ENCODE peak calls at places on chromosomes 1 and 21, in seven cellular contexts. B, N, D, V, Y, K and Z are unnamed samples.

GRCh38 chr1:162197041-162197511 is 127.6 kb downstream of the NOS1AP start:
- DNase-seq in B (no peak), N (no peak), D (no peak), V (no peak), Y (no peak), K (no peak), Z (no peak)

GRCh38 chr1:168009322-168009721 is 72.5 kb upstream of the MPC2 start:
- DNase-seq in B (no peak), N (no peak), D (no peak), V (no peak), Y (no peak), K (no peak), Z (no peak)

GRCh38 chr1:113684153-113684541 is 75.1 kb downstream of the PHTF1 start:
- DNase-seq in B (peak), N (no peak), D (no peak), V (no peak), Y (peak), K (peak), Z (no peak)

GRCh38 chr21:36261459-36261858 is 58.5 kb upstream of the MORC3 start:
- DNase-seq in B (no peak), N (no peak), D (no peak), V (no peak), Y (no peak), K (no peak), Z (no peak)

GRCh38 chr1:160768295-160768657 is 27.7 kb upstream of the LY9 start:
- DNase-seq in B (peak), N (peak), D (no peak), V (peak), Y (no peak), K (no peak), Z (no peak)

GRCh38 chr1:109356959-109357358 is 40.8 kb downstream of the SORT1 start:
- DNase-seq in B (no peak), N (no peak), D (peak), V (no peak), Y (no peak), K (no peak), Z (no peak)

GRCh38 chr1:48675251-48675650 is 101.4 kb downstream of the BEND5 start:
- DNase-seq in B (no peak), N (no peak), D (no peak), V (no peak), Y (no peak), K (no peak), Z (no peak)

GRCh38 chr1:174976436-174977107 is 23.2 kb upstream of the CACYBP start:
- DNase-seq in B (peak), N (no peak), D (peak), V (no peak), Y (no peak), K (peak), Z (no peak)

GRCh38 chr1:19969898-19970660 is 9.3 kb downstream of the PLA2G2A start:
- DNase-seq in B (no peak), N (no peak), D (no peak), V (no peak), Y (no peak), K (no peak), Z (no peak)

GRCh38 chr1:66450043-66450514 is 83.9 kb upstream of the SGIP1 start:
- DNase-seq in B (no peak), N (no peak), D (no peak), V (no peak), Y (no peak), K (peak), Z (no peak)

GRCh38 chr21:36422279-36423098 is 37.3 kb downstream of the CHAF1B start:
- DNase-seq in B (peak), N (peak), D (no peak), V (peak), Y (peak), K (peak), Z (peak)

GRCh38 chr1:89475269-89475668 is 49.4 kb upstream of the LRRC8B start:
- DNase-seq in B (no peak), N (no peak), D (no peak), V (no peak), Y (no peak), K (no peak), Z (no peak)

GRCh38 chr21:17819878-17820232 is 699 bp upstream of the C21orf91 start:
- DNase-seq in B (no peak), N (no peak), D (no peak), V (no peak), Y (no peak), K (no peak), Z (no peak)

GRCh38 chr1:2081326-2081885 is 31.2 kb downstream of the PRKCZ start:
- DNase-seq in B (no peak), N (no peak), D (no peak), V (no peak), Y (no peak), K (no peak), Z (no peak)

GRCh38 chr1:34126486-34126885 is 38.5 kb downstream of the CSMD2 start:
- DNase-seq in B (no peak), N (no peak), D (no peak), V (no peak), Y (no peak), K (no peak), Z (no peak)

GRCh38 chr1:100038401-100039306 is 68.9 kb downstream of the SLC35A3 start:
- DNase-seq in B (peak), N (peak), D (peak), V (no peak), Y (peak), K (peak), Z (no peak)

GRCh38 chr1:229203030-229203751 is 67.7 kb upstream of the RAB4A start:
- DNase-seq in B (peak), N (no peak), D (peak), V (peak), Y (peak), K (peak), Z (no peak)

GRCh38 chr1:58815069-58815679 is 31.3 kb upstream of the JUN start:
- DNase-seq in B (peak), N (peak), D (peak), V (peak), Y (peak), K (peak), Z (no peak)

GRCh38 chr21:45080639-45081414 is 6.4 kb downstream of the ADARB1 start:
- DNase-seq in B (peak), N (no peak), D (no peak), V (no peak), Y (peak), K (peak), Z (no peak)

GRCh38 chr1:85359874-85360708 is 83.7 kb upstream of the BCL10 start:
- DNase-seq in B (peak), N (no peak), D (no peak), V (no peak), Y (no peak), K (peak), Z (no peak)

GRCh38 chr1:210235363-210236053 is 2.9 kb downstream of the SERTAD4 start:
- DNase-seq in B (no peak), N (no peak), D (no peak), V (no peak), Y (no peak), K (no peak), Z (no peak)

GRCh38 chr1:6220236-6220635 is 14.3 kb downstream of the RNF207 start:
- DNase-seq in B (no peak), N (no peak), D (peak), V (no peak), Y (no peak), K (no peak), Z (peak)

GRCh38 chr1:110570307-110570706 is 35.9 kb downstream of the KCNA2 start:
- DNase-seq in B (no peak), N (no peak), D (no peak), V (no peak), Y (no peak), K (no peak), Z (no peak)

GRCh38 chr1:235357485-235358378 is 9.5 kb upstream of the TBCE start:
- DNase-seq in B (no peak), N (no peak), D (no peak), V (peak), Y (no peak), K (no peak), Z (no peak)

GRCh38 chr1:195195423-195196057 is 1412.7 kb downstream of the KCNT2 start:
- DNase-seq in B (no peak), N (no peak), D (no peak), V (no peak), Y (no peak), K (no peak), Z (no peak)

GRCh38 chr21:39807738-39808137 is 59.5 kb upstream of the PCP4 start:
- DNase-seq in B (no peak), N (no peak), D (peak), V (no peak), Y (no peak), K (no peak), Z (peak)

GRCh38 chr21:29540289-29540688 is 241.6 kb downstream of the BACH1 start:
- DNase-seq in B (no peak), N (no peak), D (no peak), V (no peak), Y (no peak), K (peak), Z (no peak)

GRCh38 chr1:32239335-32239734 is 7.7 kb upstream of the FAM167B start:
- DNase-seq in B (no peak), N (no peak), D (no peak), V (no peak), Y (no peak), K (no peak), Z (no peak)

GRCh38 chr1:29379438-29380073 is 143.2 kb downstream of the PTPRU start:
- DNase-seq in B (peak), N (no peak), D (no peak), V (peak), Y (no peak), K (peak), Z (peak)

GRCh38 chr1:186155594-186155993 is 219.5 kb downstream of the TPR start:
- DNase-seq in B (peak), N (no peak), D (peak), V (peak), Y (peak), K (peak), Z (no peak)

DNA sequence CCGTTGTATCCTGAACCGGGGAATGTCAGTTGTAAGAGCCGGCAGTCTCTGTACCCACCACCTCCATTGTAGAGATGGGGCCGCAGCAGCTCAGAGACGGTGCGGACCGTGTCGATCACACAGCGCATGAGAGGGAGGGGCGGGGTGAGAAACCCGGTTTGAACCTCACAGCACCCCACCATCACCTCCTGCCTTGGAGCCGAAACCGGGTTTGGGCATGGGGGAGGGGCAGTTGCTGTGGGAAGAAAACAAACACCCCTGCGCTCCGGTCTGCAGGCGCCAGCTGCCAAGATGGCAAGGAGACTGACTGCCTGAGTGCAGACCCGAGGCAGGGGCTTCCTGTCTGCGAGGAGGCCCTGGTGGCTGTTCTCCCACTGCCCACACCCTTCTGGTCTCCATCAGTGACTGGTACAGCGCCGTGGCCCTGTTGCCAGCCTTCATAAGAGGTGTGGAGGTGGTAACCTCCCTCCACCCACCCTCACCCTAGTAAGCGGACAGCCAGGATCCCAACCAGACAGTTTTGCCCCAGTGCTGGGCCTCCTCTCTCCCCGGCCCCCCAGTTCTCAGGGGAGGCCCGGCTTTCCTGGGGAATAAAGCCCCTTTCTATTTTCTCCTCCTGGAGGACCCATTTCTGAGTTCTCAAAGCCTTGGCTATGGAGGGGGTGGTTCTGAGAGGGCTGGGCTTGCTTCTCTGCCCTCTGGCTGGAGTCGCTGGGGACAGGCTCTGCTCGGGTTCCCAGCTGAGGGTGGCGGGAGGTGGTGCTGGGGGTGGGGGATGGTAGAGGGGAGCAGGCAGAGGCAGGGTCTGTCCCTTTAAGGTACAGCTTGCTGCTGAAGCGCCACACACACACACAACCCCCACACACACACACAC is 69.4 kb upstream of the SSBP3 start:
- DNase-seq in B (no peak), N (no peak), D (peak), V (no peak), Y (peak), K (no peak), Z (no peak)
- H3K4me3 ChIP-seq in B (no peak), N (peak), D (no peak), V (peak), Y (no peak), K (no peak), Z (no peak)

GRCh38 chr1:221454096-221454495 is 287.8 kb downstream of the DUSP10 start:
- DNase-seq in B (no peak), N (no peak), D (no peak), V (no peak), Y (no peak), K (no peak), Z (no peak)
- H3K4me3 ChIP-seq in B (no peak), N (no peak), D (no peak), V (no peak), Y (no peak), K (no peak), Z (no peak)

GRCh38 chr1:86381223-86381622 is 14.9 kb downstream of the ODF2L start:
- DNase-seq in B (no peak), N (no peak), D (no peak), V (no peak), Y (no peak), K (no peak), Z (no peak)

GRCh38 chr1:86388228-86388627 is 7.9 kb downstream of the ODF2L start:
- DNase-seq in B (no peak), N (no peak), D (no peak), V (no peak), Y (no peak), K (no peak), Z (no peak)

GRCh38 chr1:86378813-86379212 is 17.3 kb downstream of the ODF2L start:
- DNase-seq in B (peak), N (no peak), D (no peak), V (no peak), Y (no peak), K (no peak), Z (no peak)

GRCh38 chr1:86380257-86380861 is 15.8 kb downstream of the ODF2L start:
- DNase-seq in B (peak), N (no peak), D (peak), V (peak), Y (peak), K (peak), Z (peak)

DNA sequence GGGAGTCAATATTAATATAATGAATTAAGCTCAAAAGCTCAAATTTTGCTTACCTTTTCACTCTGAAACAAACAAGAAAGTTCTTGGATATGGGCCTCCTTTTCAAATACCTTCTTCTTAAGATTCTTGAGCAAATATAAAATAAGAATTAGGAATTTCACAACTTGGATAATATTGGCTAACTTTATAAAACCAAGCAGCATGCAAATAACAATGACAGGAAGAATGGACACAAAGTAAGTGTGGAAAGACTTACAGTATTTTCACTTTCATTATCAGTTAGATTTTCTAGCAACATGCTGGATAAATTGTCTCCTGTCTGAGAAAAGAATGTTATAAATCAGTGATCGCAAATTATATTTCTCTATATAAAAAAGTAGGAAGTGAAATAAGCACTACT is 13.2 kb downstream of the ODF2L start:
- DNase-seq in B (peak), N (no peak), D (no peak), V (no peak), Y (no peak), K (peak), Z (no peak)
- H3K4me3 ChIP-seq in B (peak), N (peak), D (no peak), V (no peak), Y (no peak), K (peak), Z (no peak)

DNA sequence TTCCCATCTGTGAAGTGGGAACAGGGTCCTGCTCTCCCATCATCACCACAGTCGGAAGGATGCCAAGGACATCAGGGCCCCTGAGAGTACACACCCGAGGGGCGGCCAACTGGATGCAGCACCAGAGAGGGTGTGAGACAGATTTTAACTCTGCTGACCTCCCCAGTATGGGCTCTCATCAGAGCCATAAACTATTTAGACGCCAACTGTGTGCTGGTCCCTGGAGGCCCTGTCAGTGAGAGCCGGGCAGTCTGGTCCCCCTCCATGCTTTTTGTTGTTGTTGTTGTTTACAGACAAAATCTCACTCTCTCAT is 1.7 kb downstream of the FGR start:
- DNase-seq in B (no peak), N (no peak), D (no peak), V (no peak), Y (no peak), K (no peak), Z (no peak)
- H3K4me3 ChIP-seq in B (no peak), N (peak), D (no peak), V (no peak), Y (no peak), K (no peak), Z (no peak)

DNA sequence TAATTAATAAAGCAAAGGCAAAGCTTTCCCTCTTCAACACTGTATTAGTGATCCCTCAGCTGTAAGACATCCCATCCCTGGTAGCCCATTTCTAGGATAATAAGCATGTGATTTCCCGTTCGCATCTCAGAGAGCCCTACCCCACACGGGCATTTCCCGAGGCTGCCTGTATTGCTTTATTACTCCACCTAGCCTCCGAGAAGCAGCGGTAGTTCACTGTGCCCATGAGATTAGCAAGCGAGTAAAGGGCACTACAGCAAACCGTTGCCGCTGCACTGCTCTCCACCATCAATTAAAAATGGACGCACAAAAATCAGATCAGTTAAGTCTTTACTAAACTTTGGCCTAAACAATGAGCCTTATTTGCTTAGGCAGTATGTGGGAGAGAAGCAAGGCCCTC is 384.1 kb upstream of the CAMK1G start:
- DNase-seq in B (no peak), N (no peak), D (no peak), V (no peak), Y (no peak), K (no peak), Z (no peak)
- H3K4me3 ChIP-seq in B (no peak), N (no peak), D (no peak), V (no peak), Y (no peak), K (no peak), Z (no peak)

GRCh38 chr1:201827321-201828281 is 1.4 kb upstream of the IPO9 start:
- DNase-seq in B (peak), N (no peak), D (no peak), V (no peak), Y (no peak), K (no peak), Z (no peak)
- H3K4me3 ChIP-seq in B (no peak), N (no peak), D (no peak), V (no peak), Y (no peak), K (peak), Z (no peak)

GRCh38 chr1:193472838-193473398 is 286.5 kb upstream of the B3GALT2 start:
- DNase-seq in B (no peak), N (no peak), D (no peak), V (no peak), Y (no peak), K (no peak), Z (no peak)
- H3K4me3 ChIP-seq in B (no peak), N (no peak), D (no peak), V (no peak), Y (no peak), K (no peak), Z (no peak)

GRCh38 chr1:117793396-117793795 is 136.0 kb downstream of the GDAP2 start:
- DNase-seq in B (no peak), N (no peak), D (no peak), V (no peak), Y (no peak), K (no peak), Z (no peak)

GRCh38 chr1:117783586-117784396 is 145.6 kb downstream of the GDAP2 start:
- DNase-seq in B (no peak), N (no peak), D (no peak), V (no peak), Y (no peak), K (no peak), Z (no peak)

GRCh38 chr1:117782056-117782455 is 147.4 kb downstream of the GDAP2 start:
- DNase-seq in B (no peak), N (no peak), D (no peak), V (no peak), Y (no peak), K (no peak), Z (no peak)

DNA sequence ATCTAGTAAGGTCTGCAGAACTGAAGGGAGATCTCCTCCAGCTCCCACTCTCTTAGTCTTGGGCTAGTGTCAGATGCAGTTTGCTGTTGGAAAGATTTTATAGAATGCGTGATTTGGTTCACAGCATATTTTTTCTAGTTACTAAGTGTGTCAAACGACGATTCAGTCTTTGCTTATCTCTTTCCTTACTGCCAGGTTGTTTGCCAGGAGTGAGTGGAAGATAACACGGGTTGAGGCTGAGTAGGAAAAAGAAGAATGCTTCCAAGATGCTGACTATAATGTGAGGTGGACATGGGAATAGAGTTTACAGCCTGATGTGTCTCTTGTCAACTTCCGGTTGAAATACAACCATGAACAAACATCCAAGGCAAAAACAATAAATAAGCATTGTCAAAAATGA is 141.4 kb downstream of the GDAP2 start:
- DNase-seq in B (no peak), N (no peak), D (no peak), V (no peak), Y (no peak), K (no peak), Z (no peak)
- H3K4me3 ChIP-seq in B (no peak), N (no peak), D (no peak), V (no peak), Y (no peak), K (no peak), Z (no peak)

DNA sequence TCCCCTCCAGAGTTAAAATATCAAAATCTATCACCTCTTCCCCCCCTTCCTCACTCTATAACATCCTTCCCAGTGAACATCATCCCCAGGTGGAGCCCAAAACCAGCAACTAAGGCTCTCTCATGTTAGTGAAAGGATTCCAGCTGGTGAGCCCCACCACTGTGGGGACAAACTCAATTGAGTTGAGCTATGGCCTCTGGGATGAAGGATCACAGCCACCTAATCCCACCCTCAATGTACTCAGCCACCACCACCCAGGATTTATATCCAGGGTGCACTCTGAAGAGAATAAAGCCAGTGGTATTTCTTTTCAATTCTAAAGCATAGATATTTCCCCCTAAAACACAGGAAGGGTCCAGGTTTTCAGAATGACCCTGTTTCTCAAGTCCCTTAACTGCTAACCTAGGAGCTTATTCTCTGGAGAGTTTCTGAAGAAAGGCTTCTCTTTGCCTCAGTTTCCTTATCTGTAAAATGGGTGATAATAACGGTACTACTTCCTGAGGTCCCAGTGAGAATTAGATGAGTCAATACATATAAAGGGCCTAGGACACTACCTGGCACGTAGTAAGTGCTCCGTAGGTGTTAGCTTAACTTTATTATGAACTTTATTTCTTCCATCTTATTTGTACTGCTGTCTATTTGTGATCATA is 15.6 kb upstream of the BOLA1 start:
- DNase-seq in B (no peak), N (no peak), D (no peak), V (no peak), Y (no peak), K (no peak), Z (no peak)
- H3K4me3 ChIP-seq in B (no peak), N (no peak), D (no peak), V (no peak), Y (peak), K (peak), Z (no peak)